ENCODE peak calls at places on chromosome 18, in ten cellular contexts. G is cardiac fibroblast, Q is tibial artery, O is transverse colon, T is heart right ventricle, H is HFF-Myc, P is IMR-90, W is left ventricle myocardium inferior, N is lower lobe of right lung, Z is choroid plexus epithelial cell. B is an unnamed sample.

GRCh38 chr18:48815182-48815520 is 135.6 kb downstream of the SMAD7 start:
- DNase-seq in G (no peak), Q (peak), O (no peak), T (no peak), H (no peak), P (no peak), W (no peak), N (no peak), Z (no peak), B (no peak)

GRCh38 chr18:7684966-7685365 is 117.8 kb downstream of the PTPRM start:
- DNase-seq in G (no peak), Q (no peak), O (no peak), T (no peak), H (no peak), P (no peak), W (no peak), N (no peak), Z (peak), B (no peak)

GRCh38 chr18:10080372-10080771 is 166.6 kb downstream of the VAPA start:
- DNase-seq in G (no peak), Q (no peak), O (no peak), T (no peak), H (no peak), P (no peak), W (no peak), N (no peak), Z (no peak), B (no peak)

GRCh38 chr18:40685241-40685640 is 1269.8 kb upstream of the PIK3C3 start:
- DNase-seq in G (peak), Q (no peak), O (no peak), T (no peak), H (no peak), P (no peak), W (no peak), N (no peak), Z (no peak), B (no peak)

GRCh38 chr18:9867454-9867732 is 18.4 kb upstream of the TXNDC2 start:
- DNase-seq in G (no peak), Q (no peak), O (no peak), T (no peak), H (no peak), P (no peak), W (no peak), N (no peak), Z (no peak), B (no peak)

GRCh38 chr18:58611471-58612131 is 17.3 kb downstream of the ALPK2 start:
- DNase-seq in G (no peak), Q (no peak), O (no peak), T (no peak), H (no peak), P (no peak), W (no peak), N (no peak), Z (peak), B (no peak)

GRCh38 chr18:45588831-45589558 is 26.3 kb upstream of the SLC14A2 start:
- DNase-seq in G (no peak), Q (no peak), O (no peak), T (no peak), H (peak), P (peak), W (no peak), N (no peak), Z (peak), B (peak)

GRCh38 chr18:35436076-35436649 is 59.0 kb upstream of the ZNF396 start:
- DNase-seq in G (peak), Q (no peak), O (no peak), T (no peak), H (no peak), P (peak), W (no peak), N (no peak), Z (peak), B (peak)

GRCh38 chr18:9323750-9324445 is 10.7 kb upstream of the TWSG1 start:
- DNase-seq in G (peak), Q (no peak), O (no peak), T (no peak), H (no peak), P (peak), W (no peak), N (no peak), Z (peak), B (peak)

GRCh38 chr18:78497641-78498040 is 482.0 kb upstream of the SALL3 start:
- DNase-seq in G (no peak), Q (no peak), O (no peak), T (no peak), H (no peak), P (no peak), W (no peak), N (no peak), Z (no peak), B (no peak)

GRCh38 chr18:10045296-10045891 is 131.6 kb downstream of the VAPA start:
- DNase-seq in G (no peak), Q (no peak), O (no peak), T (no peak), H (no peak), P (no peak), W (no peak), N (no peak), Z (no peak), B (no peak)

GRCh38 chr18:57998461-57998860 is 45.6 kb upstream of the NEDD4L start:
- DNase-seq in G (peak), Q (no peak), O (no peak), T (no peak), H (no peak), P (peak), W (no peak), N (no peak), Z (peak), B (peak)

GRCh38 chr18:57803119-57803969 is at the start of gene ATP8B1:
- DNase-seq in G (peak), Q (peak), O (peak), T (peak), H (no peak), P (peak), W (peak), N (peak), Z (peak), B (peak)

GRCh38 chr18:50079571-50080295 is 115.2 kb downstream of the MYO5B start:
- DNase-seq in G (no peak), Q (no peak), O (peak), T (peak), H (no peak), P (no peak), W (peak), N (peak), Z (no peak), B (no peak)

GRCh38 chr18:76522104-76522503 is 27.1 kb upstream of the ZNF516 start:
- DNase-seq in G (no peak), Q (no peak), O (no peak), T (no peak), H (no peak), P (no peak), W (no peak), N (no peak), Z (no peak), B (no peak)

GRCh38 chr18:76519156-76519549 is 24.1 kb upstream of the ZNF516 start:
- DNase-seq in G (no peak), Q (no peak), O (no peak), T (no peak), H (no peak), P (no peak), W (no peak), N (no peak), Z (peak), B (peak)

GRCh38 chr18:76518073-76518472 is 23.0 kb upstream of the ZNF516 start:
- DNase-seq in G (peak), Q (no peak), O (no peak), T (no peak), H (no peak), P (peak), W (no peak), N (no peak), Z (peak), B (no peak)

GRCh38 chr18:76521367-76521766 is 26.3 kb upstream of the ZNF516 start:
- DNase-seq in G (no peak), Q (no peak), O (no peak), T (no peak), H (no peak), P (no peak), W (no peak), N (no peak), Z (no peak), B (no peak)

GRCh38 chr18:76518543-76519155 is 23.6 kb upstream of the ZNF516 start:
- DNase-seq in G (peak), Q (peak), O (peak), T (peak), H (no peak), P (peak), W (peak), N (peak), Z (peak), B (peak)
- TF ChIP-seq CTCF in G (peak), Q (no peak), O (no peak), T (no peak), H (no peak), P (no peak), W (no peak), N (no peak), Z (peak), B (no peak)

GRCh38 chr18:62596145-62597005 is 73.5 kb downstream of the ZCCHC2 start:
- DNase-seq in G (peak), Q (no peak), O (no peak), T (peak), H (no peak), P (no peak), W (peak), N (no peak), Z (peak), B (peak)
- H3K4me3 ChIP-seq in G (peak), Q (peak), O (peak), T (peak), H (peak), P (no peak), W (peak), N (peak), Z (peak), B (peak)

DNA sequence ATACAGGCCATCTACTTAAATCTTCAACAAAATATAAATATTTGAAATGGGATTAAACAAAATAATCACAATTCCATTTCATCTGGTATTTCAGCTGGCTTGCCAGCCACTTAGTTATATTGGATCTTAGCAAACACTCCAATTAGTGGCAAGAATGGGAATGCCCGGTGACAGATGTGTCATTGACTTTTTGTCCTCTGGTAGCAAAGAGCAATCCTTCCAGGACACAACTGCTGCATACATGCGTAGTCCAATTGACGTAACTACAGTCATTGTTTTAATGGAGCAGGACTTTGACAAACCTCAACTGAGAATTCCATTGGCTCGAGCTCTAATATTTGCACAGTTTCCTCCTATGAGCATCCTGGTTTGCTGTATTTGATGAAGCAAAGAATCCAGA is 69.9 kb downstream of the RNF152 start:
- DNase-seq in G (no peak), Q (no peak), O (no peak), T (no peak), H (no peak), P (no peak), W (no peak), N (no peak), Z (no peak), B (no peak)
- TF ChIP-seq CTCF in G (no peak), Q (no peak), O (no peak), T (no peak), H (no peak), P (no peak), W (no peak), N (no peak), Z (no peak), B (no peak)

GRCh38 chr18:55300469-55301195 is 287.4 kb downstream of the TCF4 start:
- DNase-seq in G (no peak), Q (no peak), O (no peak), T (peak), H (peak), P (peak), W (no peak), N (no peak), Z (no peak), B (peak)
- H3K4me3 ChIP-seq in G (no peak), Q (no peak), O (no peak), T (peak), H (peak), P (no peak), W (peak), N (no peak), Z (peak), B (peak)

DNA sequence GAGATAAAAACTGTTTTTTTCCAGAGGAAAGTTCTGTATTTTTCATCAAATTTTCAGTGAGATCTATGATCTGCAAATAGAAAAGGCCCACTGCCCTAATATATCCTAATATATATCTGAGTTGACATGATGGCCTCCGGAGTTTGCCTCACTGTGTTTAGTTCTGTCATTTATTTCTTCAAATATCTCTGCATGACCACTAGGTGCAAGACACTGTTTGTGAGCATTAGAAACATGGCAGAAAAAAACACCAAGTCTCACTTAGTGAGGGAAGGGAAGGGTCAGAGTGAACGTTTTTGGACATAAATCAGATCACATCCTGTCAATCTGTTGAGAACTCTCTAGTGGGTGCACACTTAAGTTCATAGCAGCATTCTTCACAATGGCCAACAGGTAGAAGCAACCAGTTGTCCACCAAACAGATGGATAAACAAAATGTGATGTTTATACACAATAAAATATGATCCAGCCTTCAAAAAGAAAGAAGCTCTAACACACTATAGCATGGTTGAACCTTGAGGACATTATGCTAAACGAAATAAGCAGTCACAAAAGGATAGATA is 53.4 kb downstream of the SPIRE1 start:
- DNase-seq in G (no peak), Q (no peak), O (no peak), T (no peak), H (no peak), P (no peak), W (no peak), N (no peak), Z (no peak), B (no peak)
- TF ChIP-seq CTCF in G (peak), Q (no peak), O (no peak), T (no peak), H (no peak), P (peak), W (no peak), N (no peak), Z (peak), B (no peak)

B was measured in foreskin fibroblast.